ENCODE peak calls at places on chromosomes 13 and 19, in seven cellular contexts. One of them, this sample, is unnamed.

GRCh38 chr13:45623516-45624090 is 8.1 kb upstream of the ERICH6B start:
- DNase-seq in neuronal stem cell: no peak
- DNase-seq in mesendoderm: peak; percentile 48
- DNase-seq in IMR-90: peak; percentile 16
- DNase-seq in mesenchymal stem cell: peak; percentile 33
- DNase-seq in H9: no peak
- DNase-seq in H1: no peak
- DNase-seq in this sample: peak; percentile 52

GRCh38 chr13:94236876-94237275 is 242.6 kb downstream of the DCT start:
- DNase-seq in neuronal stem cell: no peak
- DNase-seq in mesendoderm: no peak
- DNase-seq in IMR-90: no peak
- DNase-seq in mesenchymal stem cell: no peak
- DNase-seq in H9: no peak
- DNase-seq in H1: no peak
- DNase-seq in this sample: no peak

GRCh38 chr13:44474122-44474910 is 100.7 kb downstream of the SERP2 start:
- DNase-seq in neuronal stem cell: no peak
- DNase-seq in mesendoderm: peak; percentile 76
- DNase-seq in IMR-90: peak; percentile 17
- DNase-seq in mesenchymal stem cell: peak; percentile 13
- DNase-seq in H9: no peak
- DNase-seq in H1: no peak
- DNase-seq in this sample: peak; percentile 36

GRCh38 chr13:111657013-111657412 is 336.6 kb downstream of the TEX29 start:
- DNase-seq in neuronal stem cell: no peak
- DNase-seq in mesendoderm: no peak
- DNase-seq in IMR-90: no peak
- DNase-seq in mesenchymal stem cell: no peak
- DNase-seq in H9: peak; percentile 19
- DNase-seq in H1: no peak
- DNase-seq in this sample: peak; percentile 62

GRCh38 chr13:91119643-91120042 is 227.8 kb upstream of the MIR17HG start:
- DNase-seq in neuronal stem cell: no peak
- DNase-seq in mesendoderm: no peak
- DNase-seq in IMR-90: no peak
- DNase-seq in mesenchymal stem cell: no peak
- DNase-seq in H9: no peak
- DNase-seq in H1: no peak
- DNase-seq in this sample: no peak

GRCh38 chr13:65653548-65654078 is 1576.5 kb downstream of the PCDH9 start:
- DNase-seq in neuronal stem cell: no peak
- DNase-seq in mesendoderm: peak; percentile 7
- DNase-seq in IMR-90: no peak
- DNase-seq in mesenchymal stem cell: no peak
- DNase-seq in H9: no peak
- DNase-seq in H1: no peak
- DNase-seq in this sample: no peak

GRCh38 chr19:2547721-2548120 is 71.8 kb downstream of the GADD45B start:
- DNase-seq in neuronal stem cell: no peak
- DNase-seq in mesendoderm: no peak
- DNase-seq in IMR-90: no peak
- DNase-seq in mesenchymal stem cell: no peak
- DNase-seq in H9: no peak
- DNase-seq in H1: no peak
- DNase-seq in this sample: no peak

GRCh38 chr13:44231786-44232516 is 141.7 kb upstream of the SERP2 start:
- DNase-seq in neuronal stem cell: peak; percentile 9
- DNase-seq in mesendoderm: peak; percentile 97
- DNase-seq in IMR-90: peak; percentile 96
- DNase-seq in mesenchymal stem cell: peak; percentile 97
- DNase-seq in H9: peak; percentile 89
- DNase-seq in H1: peak; percentile 62
- DNase-seq in this sample: peak; percentile 99

GRCh38 chr13:74298912-74299311 is 164.7 kb upstream of the KLF12 start:
- DNase-seq in neuronal stem cell: no peak
- DNase-seq in mesendoderm: no peak
- DNase-seq in IMR-90: no peak
- DNase-seq in mesenchymal stem cell: no peak
- DNase-seq in H9: no peak
- DNase-seq in H1: no peak
- DNase-seq in this sample: peak; percentile 98

GRCh38 chr19:54190942-54191670 is at the start of gene TSEN34:
- DNase-seq in neuronal stem cell: peak; percentile 92
- DNase-seq in mesendoderm: peak; percentile 64
- DNase-seq in IMR-90: peak; percentile 75
- DNase-seq in mesenchymal stem cell: peak; percentile 91
- DNase-seq in H9: peak; percentile 84
- DNase-seq in H1: peak; percentile 94
- DNase-seq in this sample: peak; percentile 83

GRCh38 chr13:79647518-79647917 is 166.6 kb downstream of the NDFIP2 start:
- DNase-seq in neuronal stem cell: no peak
- DNase-seq in mesendoderm: no peak
- DNase-seq in IMR-90: no peak
- DNase-seq in mesenchymal stem cell: no peak
- DNase-seq in H9: no peak
- DNase-seq in H1: no peak
- DNase-seq in this sample: no peak

GRCh38 chr19:58555369-58555885 is 522 bp upstream of the CHMP2A start:
- DNase-seq in neuronal stem cell: no peak
- DNase-seq in mesendoderm: no peak
- DNase-seq in IMR-90: no peak
- DNase-seq in mesenchymal stem cell: no peak
- DNase-seq in H9: no peak
- DNase-seq in H1: no peak
- DNase-seq in this sample: no peak

GRCh38 chr13:110297771-110298170 is 9.2 kb downstream of the COL4A1 start:
- DNase-seq in neuronal stem cell: no peak
- DNase-seq in mesendoderm: no peak
- DNase-seq in IMR-90: no peak
- DNase-seq in mesenchymal stem cell: no peak
- DNase-seq in H9: no peak
- DNase-seq in H1: no peak
- DNase-seq in this sample: no peak

GRCh38 chr19:56900573-56901097 is 60.1 kb upstream of the PEG3 start:
- DNase-seq in neuronal stem cell: no peak
- DNase-seq in mesendoderm: no peak
- DNase-seq in IMR-90: no peak
- DNase-seq in mesenchymal stem cell: no peak
- DNase-seq in H9: no peak
- DNase-seq in H1: no peak
- DNase-seq in this sample: no peak

GRCh38 chr19:13882419-13882795 is 5.5 kb downstream of the NANOS3 start:
- DNase-seq in neuronal stem cell: no peak
- DNase-seq in mesendoderm: no peak
- DNase-seq in IMR-90: no peak
- DNase-seq in mesenchymal stem cell: no peak
- DNase-seq in H9: no peak
- DNase-seq in H1: no peak
- DNase-seq in this sample: no peak

GRCh38 chr19:48963371-48964204 is 1.5 kb upstream of the FTL start:
- DNase-seq in neuronal stem cell: peak; percentile 48
- DNase-seq in mesendoderm: peak; percentile 92
- DNase-seq in IMR-90: peak; percentile 71
- DNase-seq in mesenchymal stem cell: peak; percentile 86
- DNase-seq in H9: peak; percentile 90
- DNase-seq in H1: peak; percentile 88
- DNase-seq in this sample: no peak

GRCh38 chr13:104382941-104383340 is 1316.7 kb upstream of the SLC10A2 start:
- DNase-seq in neuronal stem cell: no peak
- DNase-seq in mesendoderm: no peak
- DNase-seq in IMR-90: peak; percentile 22
- DNase-seq in mesenchymal stem cell: peak; percentile 41
- DNase-seq in H9: no peak
- DNase-seq in H1: no peak
- DNase-seq in this sample: no peak

GRCh38 chr13:98647121-98647520 is 70.2 kb upstream of the STK24 start:
- DNase-seq in neuronal stem cell: no peak
- DNase-seq in mesendoderm: no peak
- DNase-seq in IMR-90: no peak
- DNase-seq in mesenchymal stem cell: no peak
- DNase-seq in H9: no peak
- DNase-seq in H1: no peak
- DNase-seq in this sample: peak; percentile 54

GRCh38 chr13:98648676-98649075 is 71.8 kb upstream of the STK24 start:
- DNase-seq in neuronal stem cell: no peak
- DNase-seq in mesendoderm: no peak
- DNase-seq in IMR-90: no peak
- DNase-seq in mesenchymal stem cell: no peak
- DNase-seq in H9: no peak
- DNase-seq in H1: no peak
- DNase-seq in this sample: no peak

GRCh38 chr13:98641075-98641474 is 64.2 kb upstream of the STK24 start:
- DNase-seq in neuronal stem cell: no peak
- DNase-seq in mesendoderm: no peak
- DNase-seq in IMR-90: no peak
- DNase-seq in mesenchymal stem cell: no peak
- DNase-seq in H9: no peak
- DNase-seq in H1: no peak
- DNase-seq in this sample: no peak

GRCh38 chr13:98648141-98648540 is 71.2 kb upstream of the STK24 start:
- DNase-seq in neuronal stem cell: no peak
- DNase-seq in mesendoderm: no peak
- DNase-seq in IMR-90: no peak
- DNase-seq in mesenchymal stem cell: no peak
- DNase-seq in H9: no peak
- DNase-seq in H1: no peak
- DNase-seq in this sample: no peak

DNA sequence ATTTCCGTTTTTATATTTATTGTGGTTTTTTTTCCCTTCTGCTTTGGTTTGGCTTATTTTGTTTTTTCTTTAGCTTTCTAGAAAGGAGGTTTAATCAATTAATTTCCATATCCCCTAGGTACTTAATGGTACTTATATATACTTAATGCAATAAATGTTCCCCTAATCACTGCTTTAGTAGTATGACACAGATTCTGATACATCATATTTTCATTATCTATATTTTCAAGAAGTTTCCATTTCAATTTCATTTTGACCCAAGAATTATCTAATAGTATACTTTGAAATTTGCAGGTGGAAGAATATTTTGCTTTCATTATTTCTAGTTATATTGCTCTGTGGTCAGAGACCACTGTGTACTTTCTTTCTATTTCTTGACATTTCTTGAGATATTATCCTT is 66.6 kb upstream of the STK24 start:
- DNase-seq in neuronal stem cell: no peak
- DNase-seq in mesendoderm: no peak
- DNase-seq in IMR-90: no peak
- DNase-seq in mesenchymal stem cell: no peak
- DNase-seq in H9: no peak
- DNase-seq in H1: no peak
- DNase-seq in this sample: no peak
- H2BK120ac ChIP-seq in neuronal stem cell: no peak overlapping the region
- H2BK120ac ChIP-seq in mesendoderm: no peak overlapping the region
- H2BK120ac ChIP-seq in IMR-90: no peak overlapping the region
- H2BK120ac ChIP-seq in mesenchymal stem cell: no peak overlapping the region
- H2BK120ac ChIP-seq in H9: no peak overlapping the region
- H2BK120ac ChIP-seq in H1: no peak overlapping the region
- H2BK120ac ChIP-seq in this sample: no peak overlapping the region

DNA sequence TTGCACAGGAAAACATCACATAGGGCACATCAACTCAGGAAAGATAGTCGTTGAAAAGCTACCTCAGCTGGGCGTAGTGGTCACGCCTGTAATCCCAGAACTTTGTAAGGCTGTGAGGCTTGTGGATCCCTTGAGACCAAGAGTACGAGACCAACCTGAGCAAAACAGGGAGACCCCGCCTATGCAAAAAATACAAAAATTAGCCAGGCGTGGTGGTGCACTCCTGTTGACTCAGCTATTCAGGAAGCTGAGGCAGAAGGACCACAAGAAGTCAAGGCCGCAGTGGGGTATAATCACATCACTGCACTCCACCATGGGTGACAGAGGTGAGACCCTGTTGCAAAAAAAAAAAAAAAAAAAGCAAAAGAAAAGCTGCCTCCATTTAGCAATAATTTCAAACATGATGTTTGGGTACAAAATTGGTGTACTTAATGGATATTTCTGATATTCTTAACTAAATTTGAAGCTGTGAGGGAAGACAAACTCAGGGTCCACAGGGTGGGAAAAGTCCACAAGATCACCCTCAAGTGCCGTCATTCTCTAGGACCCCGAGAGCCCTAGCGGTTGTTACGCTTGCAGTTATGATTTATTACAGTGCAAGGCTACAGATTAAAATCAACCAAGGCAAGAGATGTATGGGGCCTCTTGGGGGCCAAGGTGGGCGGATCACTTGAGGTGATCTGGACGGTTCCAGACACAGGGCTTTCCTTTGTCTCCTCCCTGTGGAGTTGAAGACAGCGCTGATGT is 42.5 kb upstream of the LDLR start:
- DNase-seq in neuronal stem cell: no peak
- DNase-seq in mesendoderm: no peak
- DNase-seq in IMR-90: no peak
- DNase-seq in mesenchymal stem cell: no peak
- DNase-seq in H9: no peak
- DNase-seq in H1: no peak
- DNase-seq in this sample: no peak
- H2BK120ac ChIP-seq in neuronal stem cell: no peak overlapping the region
- H2BK120ac ChIP-seq in mesendoderm: no peak overlapping the region
- H2BK120ac ChIP-seq in IMR-90: no peak overlapping the region
- H2BK120ac ChIP-seq in mesenchymal stem cell: no peak overlapping the region
- H2BK120ac ChIP-seq in H9: no peak overlapping the region
- H2BK120ac ChIP-seq in H1: no peak overlapping the region
- H2BK120ac ChIP-seq in this sample: no peak overlapping the region

GRCh38 chr13:98945863-98946605 is 31.8 kb downstream of the DOCK9 start:
- DNase-seq in neuronal stem cell: no peak
- DNase-seq in mesendoderm: peak; percentile 36
- DNase-seq in IMR-90: no peak
- DNase-seq in mesenchymal stem cell: peak; percentile 16
- DNase-seq in H9: no peak
- DNase-seq in H1: no peak
- DNase-seq in this sample: no peak
- H2BK120ac ChIP-seq in neuronal stem cell: no peak overlapping the region
- H2BK120ac ChIP-seq in mesendoderm: no peak overlapping the region
- H2BK120ac ChIP-seq in IMR-90: no peak overlapping the region
- H2BK120ac ChIP-seq in mesenchymal stem cell: no peak overlapping the region
- H2BK120ac ChIP-seq in H9: no peak overlapping the region
- H2BK120ac ChIP-seq in H1: no peak overlapping the region
- H2BK120ac ChIP-seq in this sample: peak overlapping the region; percentile 3

GRCh38 chr13:24648983-24649684 is 31.1 kb upstream of the ATP12A start:
- DNase-seq in neuronal stem cell: no peak
- DNase-seq in mesendoderm: no peak
- DNase-seq in IMR-90: no peak
- DNase-seq in mesenchymal stem cell: no peak
- DNase-seq in H9: no peak
- DNase-seq in H1: no peak
- DNase-seq in this sample: no peak

GRCh38 chr13:24649685-24650038 is 30.5 kb upstream of the ATP12A start:
- DNase-seq in neuronal stem cell: no peak
- DNase-seq in mesendoderm: no peak
- DNase-seq in IMR-90: no peak
- DNase-seq in mesenchymal stem cell: no peak
- DNase-seq in H9: no peak
- DNase-seq in H1: no peak
- DNase-seq in this sample: no peak

GRCh38 chr13:24648271-24648670 is 31.9 kb upstream of the ATP12A start:
- DNase-seq in neuronal stem cell: no peak
- DNase-seq in mesendoderm: no peak
- DNase-seq in IMR-90: no peak
- DNase-seq in mesenchymal stem cell: no peak
- DNase-seq in H9: no peak
- DNase-seq in H1: no peak
- DNase-seq in this sample: no peak

GRCh38 chr13:24651718-24652345 is 28.4 kb upstream of the ATP12A start:
- DNase-seq in neuronal stem cell: no peak
- DNase-seq in mesendoderm: no peak
- DNase-seq in IMR-90: no peak
- DNase-seq in mesenchymal stem cell: no peak
- DNase-seq in H9: no peak
- DNase-seq in H1: no peak
- DNase-seq in this sample: peak; percentile 97

GRCh38 chr13:24650157-24650556 is 30.1 kb upstream of the ATP12A start:
- DNase-seq in neuronal stem cell: no peak
- DNase-seq in mesendoderm: no peak
- DNase-seq in IMR-90: peak; percentile 40
- DNase-seq in mesenchymal stem cell: no peak
- DNase-seq in H9: no peak
- DNase-seq in H1: no peak
- DNase-seq in this sample: no peak
- H2BK120ac ChIP-seq in neuronal stem cell: no peak overlapping the region
- H2BK120ac ChIP-seq in mesendoderm: no peak overlapping the region
- H2BK120ac ChIP-seq in IMR-90: no peak overlapping the region
- H2BK120ac ChIP-seq in mesenchymal stem cell: no peak overlapping the region
- H2BK120ac ChIP-seq in H9: no peak overlapping the region
- H2BK120ac ChIP-seq in H1: no peak overlapping the region
- H2BK120ac ChIP-seq in this sample: peak overlapping the region; percentile 26

This sample was measured in trophoblast cell.